ENCODE peak calls at places on chromosomes 6 and 20, in ten cellular contexts. Q is K562, P is Panc1, B is AG04450, S is neural progenitor cell, Y is IMR-90, W is coronary artery, Z is pancreas, V is GM23338, F is fibroblast of lung. N is an unnamed sample.

GRCh38 chr6:56278186-56278585 is 30.8 kb upstream of the COL21A1 start:
- DNase-seq in B (no peak), Z (no peak), F (no peak), W (no peak), Y (no peak), S (peak; percentile 81), V (peak; percentile 4), P (no peak), Q (no peak), N (no peak)

GRCh38 chr6:8627085-8627861 is 191.9 kb upstream of the SLC35B3 start:
- DNase-seq in V (no peak), Y (no peak), S (no peak), Q (no peak), Z (no peak), P (no peak), B (no peak), F (peak; percentile 4), W (no peak), N (peak; percentile 35)

GRCh38 chr6:107847844-107848802 is 24.0 kb upstream of the SCML4 start:
- DNase-seq in B (peak; percentile 51), W (peak; percentile 89), F (peak; percentile 71), S (peak; percentile 92), Y (peak; percentile 63), Z (peak; percentile 82), V (peak; percentile 91), P (peak; percentile 18), Q (peak; percentile 92), N (no peak)

GRCh38 chr6:72216222-72217106 is 330.1 kb downstream of the RIMS1 start:
- DNase-seq in B (no peak), Q (no peak), P (no peak), Y (no peak), W (no peak), F (no peak), S (no peak), Z (peak; percentile 60), V (no peak), N (no peak)

GRCh38 chr6:5059036-5059896 is 25.9 kb upstream of the PPP1R3G start:
- DNase-seq in W (no peak), S (no peak), Z (no peak), B (no peak), Q (no peak), F (no peak), Y (no peak), P (no peak), V (no peak), N (no peak)

GRCh38 chr6:9745476-9745875 is 669.4 kb downstream of the TFAP2A start:
- DNase-seq in B (no peak), Y (peak; percentile 7), Q (no peak), F (no peak), W (no peak), Z (no peak), V (no peak), P (no peak), S (no peak), N (no peak)

GRCh38 chr20:63636752-63637633 is 10.1 kb upstream of the GMEB2 start:
- DNase-seq in Z (no peak), Q (no peak), W (no peak), P (no peak), B (no peak), S (peak; percentile 49), V (no peak), Y (peak; percentile 26), F (no peak), N (no peak)

GRCh38 chr20:21557246-21557982 is 43.5 kb upstream of the NKX2-2 start:
- DNase-seq in S (no peak), W (no peak), Q (no peak), Y (no peak), P (no peak), V (no peak), Z (no peak), B (no peak), F (no peak), N (no peak)

GRCh38 chr6:35511980-35512379 is 716 bp downstream of the TULP1 start:
- DNase-seq in W (no peak), Q (peak; percentile 52), V (peak; percentile 39), F (no peak), S (no peak), Y (no peak), Z (no peak), P (no peak), B (no peak), N (no peak)

GRCh38 chr6:35514587-35514986 is 1.9 kb upstream of the TULP1 start:
- DNase-seq in Z (no peak), Y (no peak), S (no peak), B (no peak), Q (no peak), V (no peak), P (no peak), F (no peak), W (no peak), N (no peak)

GRCh38 chr6:35511183-35511941 is 1.3 kb downstream of the TULP1 start:
- DNase-seq in Z (no peak), P (no peak), S (no peak), Q (no peak), Y (no peak), B (no peak), W (no peak), V (peak; percentile 47), F (no peak), N (no peak)

GRCh38 chr6:35516712-35517111 is 4.0 kb upstream of the TULP1 start:
- DNase-seq in Y (no peak), F (no peak), S (no peak), Z (no peak), V (no peak), Q (no peak), P (no peak), B (no peak), W (no peak), N (no peak)

DNA sequence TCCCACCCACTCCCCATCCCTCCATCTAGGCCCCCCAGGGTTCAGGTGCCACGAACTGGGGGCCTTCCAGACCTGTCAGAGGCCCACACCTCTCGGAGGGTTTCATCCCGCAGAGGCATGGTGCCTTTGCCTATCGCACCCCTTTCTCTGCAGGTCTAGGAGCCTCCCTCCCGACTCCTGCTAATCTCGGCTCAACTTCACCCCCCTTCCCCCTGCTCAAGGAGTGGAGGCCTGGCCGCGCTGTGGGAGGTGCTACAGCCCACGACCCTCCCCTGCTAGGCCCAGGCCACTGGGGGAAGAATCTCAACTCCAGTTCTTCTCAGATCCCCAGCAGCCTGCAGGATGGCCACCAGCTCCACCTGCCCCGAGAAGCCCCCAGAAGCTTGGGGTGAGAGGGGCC is at the start of gene TULP1:
- DNase-seq in Y (no peak), P (no peak), F (no peak), W (no peak), S (no peak), B (no peak), Z (no peak), V (peak; percentile 49), Q (no peak), N (no peak)
- H3K4me3 ChIP-seq in Y (no peak within 1 kb of the TSS), P (no peak within 1 kb of the TSS), F (no peak within 1 kb of the TSS), W (peak within 1 kb of the TSS; percentile 54), S (no peak within 1 kb of the TSS), B (no peak within 1 kb of the TSS), Z (no peak within 1 kb of the TSS), V (peak within 1 kb of the TSS; percentile 65), Q (no peak within 1 kb of the TSS), N (no peak within 1 kb of the TSS)

DNA sequence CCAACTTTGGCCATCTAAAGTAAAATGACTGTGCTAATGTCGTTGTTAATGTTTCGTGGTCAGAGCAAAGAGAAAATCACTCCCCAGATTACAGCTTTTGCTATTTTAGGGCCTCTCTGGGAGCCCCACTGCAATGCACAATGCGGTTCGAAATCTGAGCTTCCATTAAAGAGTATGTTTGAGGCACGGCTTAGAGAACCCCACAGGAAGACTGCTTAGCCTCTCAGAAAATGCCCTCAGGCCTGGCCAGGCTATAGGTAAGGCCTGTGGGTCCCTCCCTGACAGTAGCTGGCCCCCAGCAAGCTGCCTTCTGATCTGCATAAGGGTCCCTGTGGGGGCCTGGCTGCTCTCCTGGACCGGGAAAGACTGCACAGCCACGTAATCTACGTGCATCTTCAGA is 274.6 kb downstream of the PTPRT start:
- DNase-seq in Y (no peak), V (no peak), W (peak; percentile 36), F (no peak), P (no peak), Q (no peak), Z (no peak), B (no peak), S (no peak), N (no peak)
- TF ChIP-seq CTCF in Y (no peak), V (no peak), W (no peak), F (no peak), P (no peak), Q (no peak), Z (no peak), B (no peak), S (no peak), N (no peak)

GRCh38 chr20:59992531-59992930 is 34.3 kb downstream of the CDH26 start:
- DNase-seq in Y (peak; percentile 18), Z (no peak), B (no peak), V (no peak), P (no peak), F (peak; percentile 31), Q (no peak), S (no peak), W (no peak), N (no peak)

GRCh38 chr20:59984551-59984950 is 26.3 kb downstream of the CDH26 start:
- DNase-seq in V (no peak), W (no peak), B (no peak), P (no peak), Y (no peak), Z (no peak), Q (no peak), S (no peak), F (no peak), N (no peak)

GRCh38 chr20:59988141-59988540 is 29.9 kb downstream of the CDH26 start:
- DNase-seq in B (no peak), F (no peak), Y (peak; percentile 11), S (no peak), P (peak; percentile 4), Q (no peak), W (no peak), V (no peak), Z (peak; percentile 6), N (peak; percentile 40)

GRCh38 chr20:59985864-59986263 is 27.6 kb downstream of the CDH26 start:
- DNase-seq in S (no peak), V (peak; percentile 30), Y (no peak), F (no peak), B (no peak), Z (no peak), P (no peak), W (no peak), Q (no peak), N (no peak)

DNA sequence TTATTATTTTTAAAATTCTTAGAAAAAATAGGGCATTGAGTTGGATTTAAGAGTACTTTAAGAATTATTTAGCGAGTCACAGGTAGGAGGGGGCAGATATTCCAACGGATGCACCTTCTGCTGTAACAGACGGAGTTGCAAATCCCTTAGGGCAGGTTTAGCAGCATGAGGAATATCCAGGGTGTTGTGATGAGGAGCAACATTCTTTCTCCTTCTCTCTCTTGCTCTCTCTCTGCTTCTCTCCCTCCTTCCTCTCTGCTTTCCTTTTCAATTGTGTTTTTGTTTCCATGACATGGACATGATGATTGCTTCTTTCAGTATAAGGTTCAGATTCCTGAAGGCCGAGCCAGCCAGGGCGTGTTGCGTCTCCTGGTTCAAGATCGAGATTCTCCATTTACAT is 28.9 kb downstream of the CDH26 start:
- DNase-seq in W (no peak), V (no peak), F (no peak), B (no peak), S (no peak), P (no peak), Q (no peak), Y (no peak), Z (no peak), N (no peak)
- H3K4me3 ChIP-seq in W (no peak overlapping the region), V (no peak overlapping the region), F (no peak overlapping the region), B (no peak overlapping the region), S (no peak overlapping the region), P (no peak overlapping the region), Q (no peak overlapping the region), Y (no peak overlapping the region), Z (no peak overlapping the region), N (no peak overlapping the region)

DNA sequence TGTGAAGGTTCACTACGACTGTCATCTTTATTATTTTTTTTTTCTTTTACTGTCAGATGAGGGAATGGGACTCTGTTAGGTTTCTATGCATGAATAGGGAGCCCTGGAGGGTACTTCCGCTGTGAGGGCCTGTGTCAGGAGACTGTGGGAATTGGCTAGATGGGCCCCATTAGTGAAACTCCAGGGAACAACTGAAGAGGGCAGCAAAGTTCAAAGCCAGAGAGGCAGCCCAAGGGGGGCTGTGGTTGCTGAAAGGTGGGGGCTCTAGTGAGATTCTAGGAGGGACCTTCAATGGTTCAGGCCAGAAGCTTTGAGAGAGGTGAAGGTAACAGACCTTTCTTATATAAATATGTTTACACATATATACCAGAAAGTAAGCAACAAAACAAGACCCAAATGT is 13.2 kb upstream of the EPB41L1 start:
- DNase-seq in Q (no peak), S (no peak), Y (no peak), Z (no peak), W (no peak), F (no peak), V (no peak), P (no peak), B (no peak), N (no peak)
- TF ChIP-seq CTCF in Q (peak; percentile 21), S (peak; percentile 14), Y (peak; percentile 3), Z (no peak), W (no peak), F (no peak), V (peak; percentile 28), P (no peak), B (no peak), N (no peak)

N was measured in epithelial cell of proximal tubule.